ENCODE peak calls at places on chromosomes 4 and X, in five cellular contexts. O is stomach, D is H1, Y is K562, R is A549. V is an unnamed sample.

GRCh38 chrX:44244008-44244407 is 99.5 kb downstream of the EFHC2 start:
- DNase-seq in R (peak; percentile 35), D (no peak), O (no peak), Y (peak; percentile 33), V (no peak)

GRCh38 chr4:139642364-139642763 is 23.3 kb upstream of the MGST2 start:
- DNase-seq in D (no peak), O (no peak), Y (no peak), R (peak; percentile 19), V (no peak)

GRCh38 chr4:23324291-23324690 is 565.6 kb downstream of the PPARGC1A start:
- DNase-seq in Y (no peak), D (no peak), O (no peak), R (no peak), V (no peak)

GRCh38 chr4:72591547-72591946 is 22.5 kb upstream of the ADAMTS3 start:
- DNase-seq in D (no peak), R (no peak), Y (no peak), O (no peak), V (no peak)

GRCh38 chrX:130539721-130540321 is 138.0 kb downstream of the RBMX2 start:
- DNase-seq in O (peak; percentile 46), R (peak; percentile 53), D (no peak), Y (peak; percentile 76), V (no peak)

GRCh38 chrX:154396948-154397887 is 959 bp upstream of the RPL10 start:
- DNase-seq in O (peak; percentile 73), R (peak; percentile 82), Y (peak; percentile 81), D (no peak), V (no peak)

GRCh38 chr4:77466430-77466829 is 139.2 kb upstream of the CXCL13 start:
- DNase-seq in D (no peak), O (no peak), Y (no peak), R (no peak), V (no peak)

GRCh38 chr4:186765138-186765537 is 41.5 kb upstream of the FAT1 start:
- DNase-seq in R (peak; percentile 31), O (no peak), D (no peak), Y (peak; percentile 77), V (no peak)

GRCh38 chr4:8393593-8394038 is 46.9 kb downstream of the ACOX3 start:
- DNase-seq in D (no peak), O (no peak), Y (no peak), R (peak; percentile 56), V (peak; percentile 93)

GRCh38 chr4:169345207-169345788 is 74.5 kb upstream of the SH3RF1 start:
- DNase-seq in R (no peak), D (no peak), Y (no peak), O (no peak), V (no peak)

GRCh38 chr4:163554870-163555465 is 60.5 kb downstream of the TMA16 start:
- DNase-seq in R (no peak), D (no peak), O (no peak), Y (peak; percentile 19), V (no peak)

GRCh38 chr4:7701866-7702649 is 237.6 kb downstream of the AFAP1 start:
- DNase-seq in D (no peak), Y (no peak), O (no peak), R (no peak), V (no peak)

GRCh38 chrX:67524950-67525691 is 18.7 kb upstream of the AR start:
- DNase-seq in O (no peak), Y (no peak), R (no peak), D (no peak), V (no peak)

GRCh38 chrX:34288782-34289181 is 156.7 kb upstream of the FAM47A start:
- DNase-seq in O (no peak), R (no peak), D (no peak), Y (no peak), V (no peak)

GRCh38 chr4:77817304-77818076 is 1.7 kb downstream of the CNOT6L start:
- DNase-seq in R (no peak), O (no peak), D (no peak), Y (peak; percentile 26), V (no peak)

GRCh38 chr4:149993030-149993429 is 85.2 kb upstream of the DCLK2 start:
- DNase-seq in D (no peak), R (no peak), O (no peak), Y (no peak), V (no peak)

GRCh38 chr4:88341227-88342192 is 37.1 kb upstream of the HERC6 start:
- DNase-seq in D (no peak), R (peak; percentile 57), O (no peak), Y (no peak), V (no peak)

GRCh38 chr4:71247706-71248105 is 91.1 kb upstream of the SLC4A4 start:
- DNase-seq in Y (no peak), R (no peak), D (no peak), O (no peak), V (no peak)

GRCh38 chrX:30039768-30040167 is 175.6 kb upstream of the MAGEB2 start:
- DNase-seq in R (no peak), Y (no peak), O (no peak), D (no peak), V (no peak)

GRCh38 chrX:27590044-27590443 is at the start of gene DCAF8L2:
- DNase-seq in D (no peak), O (no peak), Y (no peak), R (no peak), V (no peak)

GRCh38 chrX:3191821-3192220 is 150.6 kb downstream of the ARSF start:
- DNase-seq in D (no peak), Y (no peak), O (no peak), R (no peak), V (no peak)

GRCh38 chrX:3195845-3196244 is 150.6 kb downstream of the MXRA5 start:
- DNase-seq in R (no peak), Y (no peak), O (no peak), D (no peak), V (no peak)

GRCh38 chrX:3192835-3193234 is 151.6 kb downstream of the ARSF start:
- DNase-seq in Y (no peak), O (no peak), D (no peak), R (no peak), V (no peak)

GRCh38 chrX:3191186-3191585 is 149.9 kb downstream of the ARSF start:
- DNase-seq in R (no peak), D (no peak), O (no peak), Y (no peak), V (no peak)
- TF ChIP-seq POLR2A in R (no peak), D (no peak), O (no peak), Y (no peak), V (no peak)

GRCh38 chrX:13373807-13374187 is 53.9 kb upstream of the ATXN3L start:
- DNase-seq in Y (peak; percentile 20), R (no peak), O (no peak), D (no peak), V (no peak)

GRCh38 chrX:13374364-13374763 is 54.5 kb upstream of the ATXN3L start:
- DNase-seq in Y (no peak), O (no peak), R (no peak), D (no peak), V (no peak)

GRCh38 chrX:13376857-13377441 is 57.1 kb upstream of the ATXN3L start:
- DNase-seq in Y (no peak), D (no peak), R (no peak), O (no peak), V (no peak)

GRCh38 chrX:13380230-13380629 is 60.4 kb upstream of the ATXN3L start:
- DNase-seq in D (no peak), Y (no peak), R (no peak), O (no peak), V (no peak)

GRCh38 chrX:13377537-13377936 is 57.7 kb upstream of the ATXN3L start:
- DNase-seq in O (no peak), D (no peak), R (no peak), Y (peak; percentile 16), V (no peak)
- TF ChIP-seq EP300 in O (no peak), D (no peak), R (no peak), Y (no peak), V (no peak)

GRCh38 chr4:48943387-48943786 is 36.8 kb upstream of the OCIAD2 start:
- DNase-seq in Y (peak; percentile 35), R (peak; percentile 53), O (no peak), D (no peak), V (no peak)
- TF ChIP-seq CTCF in Y (peak; percentile 47), R (peak; percentile 33), O (no peak), D (peak; percentile 83), V (no peak)

DNA sequence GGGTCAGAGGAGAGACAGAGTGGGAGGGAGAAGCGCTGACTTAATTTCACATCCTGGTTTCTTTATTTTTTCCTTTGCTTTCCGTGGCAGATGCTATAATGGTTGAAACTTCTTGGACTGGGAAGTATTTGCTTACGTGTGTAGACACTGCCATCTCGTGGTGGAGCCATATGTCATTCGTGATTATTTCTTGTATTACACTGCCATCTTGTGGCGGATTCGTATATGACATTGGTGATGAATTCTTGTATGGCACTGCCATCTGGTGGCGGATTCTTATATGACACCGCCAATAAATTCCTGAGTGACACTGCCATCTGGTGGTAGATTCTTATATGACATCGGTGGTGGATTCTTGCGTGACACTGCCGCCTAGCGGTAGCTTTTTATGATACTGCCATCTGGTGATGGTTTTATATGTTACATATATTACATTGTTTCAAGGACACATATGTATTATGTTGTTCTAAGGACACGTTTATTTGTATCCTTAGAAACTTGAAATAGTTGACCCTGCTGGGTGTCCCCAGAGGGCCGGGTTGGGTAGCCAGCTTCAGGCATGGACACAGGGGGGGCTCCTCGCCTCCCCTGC is 37.3 kb upstream of the CLCN4 start:
- DNase-seq in D (peak; percentile 5), Y (peak; percentile 80), O (peak; percentile 82), R (peak; percentile 92), V (peak; percentile 94)
- TF ChIP-seq POLR2A in D (no peak), Y (no peak), O (no peak), R (no peak), V (no peak)

V was measured in esophagus muscularis mucosa.